ENCODE peak calls at places on chromosomes 5 and 9, in six cellular contexts. Q, C, R, D, E and H are unnamed samples. For H3K4me1, the result is how much of the 10 kb centered on the place peaks cover.

GRCh38 chr5:1265026-1265425 is 29.8 kb downstream of the TERT start:
- DNase-seq in D (no peak), E (no peak), R (no peak), Q (no peak), C (no peak), H (no peak)

GRCh38 chr5:39461007-39461682 is 36.4 kb upstream of the DAB2 start:
- DNase-seq in D (no peak), C (no peak), Q (peak), E (no peak), R (no peak), H (peak)

GRCh38 chr5:143319437-143320302 is 83.8 kb downstream of the NR3C1 start:
- DNase-seq in E (no peak), Q (no peak), R (no peak), C (peak), D (no peak), H (no peak)

GRCh38 chr5:116360008-116360853 is 214.4 kb downstream of the SEMA6A start:
- DNase-seq in E (no peak), Q (no peak), C (peak), R (no peak), D (no peak), H (peak)

GRCh38 chr5:77168884-77169254 is 41.6 kb upstream of the PDE8B start:
- DNase-seq in Q (no peak), D (no peak), R (no peak), E (peak), C (no peak), H (no peak)

GRCh38 chr9:4892501-4893194 is 92.4 kb upstream of the JAK2 start:
- DNase-seq in Q (no peak), R (no peak), C (no peak), E (peak), D (no peak), H (no peak)

GRCh38 chr9:114060711-114061110 is 17.4 kb downstream of the AMBP start:
- DNase-seq in C (no peak), E (no peak), Q (no peak), R (no peak), D (no peak), H (no peak)

GRCh38 chr9:99411068-99411467 is 189.0 kb downstream of the SEC61B start:
- DNase-seq in Q (no peak), R (no peak), D (no peak), E (peak), C (no peak), H (no peak)

GRCh38 chr5:62536783-62537182 is 41.8 kb upstream of the LRRC70 start:
- DNase-seq in D (no peak), Q (no peak), E (no peak), C (no peak), R (no peak), H (no peak)

GRCh38 chr9:114316605-114317230 is 6.2 kb upstream of the ORM1 start:
- DNase-seq in Q (no peak), D (no peak), R (peak), E (no peak), C (no peak), H (no peak)

GRCh38 chr9:79686381-79687130 is 114.8 kb downstream of the TLE4 start:
- DNase-seq in R (no peak), C (no peak), E (peak), D (no peak), Q (no peak), H (no peak)

GRCh38 chr5:60473654-60474053 is 226.3 kb downstream of the DEPDC1B start:
- DNase-seq in Q (no peak), E (no peak), D (no peak), C (no peak), R (no peak), H (no peak)

GRCh38 chr9:128078504-128079434 is 10.7 kb downstream of the SLC25A25 start:
- DNase-seq in C (no peak), Q (no peak), E (peak), R (no peak), D (peak), H (peak)

GRCh38 chr9:81389569-81389993 is 299.8 kb downstream of the TLE1 start:
- DNase-seq in Q (no peak), D (peak), R (no peak), E (peak), C (no peak), H (no peak)

GRCh38 chr5:35853652-35854051 is 3.0 kb upstream of the IL7R start:
- DNase-seq in Q (no peak), C (no peak), E (no peak), R (no peak), D (no peak), H (no peak)

GRCh38 chr9:116377179-116377790 is 223.7 kb downstream of the PAPPA start:
- DNase-seq in Q (no peak), C (no peak), E (peak), D (peak), R (no peak), H (no peak)

GRCh38 chr5:171852255-171852681 is 66.7 kb downstream of the SMIM23 start:
- DNase-seq in E (no peak), Q (no peak), C (no peak), R (peak), D (no peak), H (no peak)

GRCh38 chr5:143676794-143677193 is 135.2 kb upstream of the HMHB1 start:
- DNase-seq in E (no peak), R (no peak), Q (no peak), C (no peak), D (no peak), H (no peak)

GRCh38 chr9:35806101-35806500 is 6.0 kb downstream of the SPAG8 start:
- DNase-seq in R (no peak), E (no peak), C (no peak), Q (no peak), D (no peak), H (no peak)

GRCh38 chr5:64632251-64632650 is 58.1 kb upstream of the SHISAL2B start:
- DNase-seq in D (no peak), C (no peak), E (no peak), Q (no peak), R (no peak), H (no peak)

GRCh38 chr5:68086857-68087256 is 128.7 kb upstream of the PIK3R1 start:
- DNase-seq in E (no peak), Q (no peak), D (no peak), C (no peak), R (no peak), H (no peak)

GRCh38 chr9:136028760-136029470 is 66.2 kb downstream of the NACC2 start:
- DNase-seq in D (no peak), R (no peak), E (no peak), C (no peak), Q (no peak), H (no peak)

GRCh38 chr9:71326360-71326759 is 204.9 kb upstream of the TRPM3 start:
- DNase-seq in D (no peak), E (peak), Q (no peak), C (no peak), R (no peak), H (no peak)

GRCh38 chr5:73957397-73958001 is 331.5 kb downstream of the ARHGEF28 start:
- DNase-seq in C (no peak), R (no peak), E (no peak), D (no peak), Q (no peak), H (no peak)

GRCh38 chr5:73960426-73960825 is 334.4 kb downstream of the ARHGEF28 start:
- DNase-seq in C (no peak), Q (no peak), D (no peak), E (no peak), R (no peak), H (no peak)

GRCh38 chr5:73958037-73958436 is 332.0 kb downstream of the ARHGEF28 start:
- DNase-seq in C (no peak), Q (no peak), E (no peak), R (no peak), D (no peak), H (no peak)

GRCh38 chr5:73963021-73963420 is 337.0 kb downstream of the ARHGEF28 start:
- DNase-seq in C (no peak), E (peak), R (no peak), Q (no peak), D (no peak), H (no peak)

DNA sequence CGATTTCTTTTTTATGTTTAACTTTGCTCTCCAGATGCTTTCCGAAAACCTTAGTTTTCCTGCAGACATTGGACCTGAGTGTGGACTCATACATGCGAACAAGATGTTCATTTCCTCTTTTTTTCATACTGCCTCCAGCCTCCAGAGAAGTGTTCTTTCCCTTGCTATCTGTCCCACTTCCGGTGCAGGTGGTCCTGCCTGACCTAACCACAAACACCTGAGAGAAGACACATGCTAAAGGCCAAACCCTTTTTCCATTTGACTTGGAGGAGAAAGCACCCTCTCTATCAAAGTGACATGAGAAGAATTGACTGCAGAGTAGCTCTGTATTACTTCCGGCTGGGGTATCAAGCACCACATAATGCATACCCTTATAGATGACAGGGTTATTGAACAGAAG is 334.0 kb downstream of the ARHGEF28 start:
- DNase-seq in E (no peak), D (no peak), Q (peak), C (no peak), R (no peak), H (peak)
- TF ChIP-seq EZH2phosphoT487 in E (no peak), D (no peak), Q (no peak), C (no peak), R (no peak), H (no peak)

GRCh38 chr9:89664010-89664409 is 59.2 kb downstream of the GADD45G start:
- DNase-seq in R (no peak), E (no peak), D (no peak), C (no peak), Q (no peak), H (no peak)
- H3K4me1 ChIP-seq in R (under half), E (under half), D (under half), C (under half), Q (under half), H (under half)

DNA sequence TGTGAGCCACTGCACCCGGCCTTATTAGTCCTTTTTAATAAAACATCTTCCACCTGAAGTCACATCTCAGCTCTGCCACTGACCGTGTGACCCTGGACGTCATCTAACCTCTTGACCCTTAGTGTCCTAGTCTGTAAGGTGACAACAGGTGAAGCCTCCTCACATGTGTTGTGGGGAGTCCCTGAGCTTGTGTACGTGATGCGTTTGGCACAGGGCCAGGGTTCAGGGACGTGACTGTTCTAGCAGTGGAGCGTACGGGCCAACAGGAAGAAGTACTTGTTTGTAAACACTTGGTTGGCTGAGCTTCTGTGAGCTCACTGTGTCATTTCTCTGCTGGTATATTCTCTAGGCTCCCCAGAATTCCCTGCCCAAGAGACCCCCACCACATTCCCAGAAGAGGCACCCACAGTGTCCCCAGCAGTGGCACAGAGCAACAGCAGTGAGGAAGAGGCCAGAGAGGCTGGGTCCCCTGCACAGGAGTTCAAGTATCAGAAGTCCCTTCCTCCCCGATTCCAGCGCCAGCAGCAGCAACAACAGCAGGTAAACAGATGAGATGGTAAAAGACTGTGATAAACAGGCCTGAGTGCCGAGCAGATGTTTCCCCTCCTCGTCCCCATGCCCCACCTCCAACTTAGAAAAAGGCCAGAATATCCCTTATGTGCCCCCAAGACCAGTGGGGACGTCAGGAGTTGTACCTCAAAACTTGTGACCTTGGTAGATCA is 35.3 kb upstream of the POMT1 start:
- DNase-seq in D (no peak), E (no peak), R (no peak), Q (no peak), C (no peak), H (no peak)
- TF ChIP-seq EZH2phosphoT487 in D (no peak), E (no peak), R (no peak), Q (no peak), C (no peak), H (no peak)

GRCh38 chr5:149061341-149061740 is 1.5 kb downstream of the SH3TC2 start:
- DNase-seq in D (no peak), Q (no peak), R (no peak), C (no peak), E (no peak), H (no peak)

GRCh38 chr5:149062371-149063016 is 368 bp downstream of the SH3TC2 start:
- DNase-seq in D (peak), E (peak), Q (no peak), R (no peak), C (no peak), H (no peak)

GRCh38 chr5:149056611-149057165 is 6.2 kb downstream of the SH3TC2 start:
- DNase-seq in D (no peak), Q (no peak), C (no peak), R (no peak), E (peak), H (no peak)

GRCh38 chr5:149063017-149063687 is at the start of gene SH3TC2:
- DNase-seq in E (peak), Q (no peak), D (peak), C (no peak), R (peak), H (no peak)

GRCh38 chr5:149060325-149060724 is 2.5 kb downstream of the SH3TC2 start:
- DNase-seq in D (no peak), C (peak), E (peak), Q (no peak), R (no peak), H (no peak)
- H3K4me1 ChIP-seq in D (under half), C (under half), E (half or more), Q (under half), R (under half), H (under half)